ENCODE peak calls at places on chromosomes 13 and 19, in four cellular contexts. One of them, this sample, is unnamed.

GRCh38 chr13:107650081-107650701 is 565.1 kb downstream of the LIG4 start:
- DNase-seq in naive thymus-derived CD4-positive, alpha-beta T cell: no peak
- DNase-seq in heart left ventricle: peak
- DNase-seq in stomach: peak
- DNase-seq in this sample: peak

GRCh38 chr13:112889351-112890290 is 79.4 kb upstream of the MCF2L start:
- DNase-seq in naive thymus-derived CD4-positive, alpha-beta T cell: no peak
- DNase-seq in heart left ventricle: no peak
- DNase-seq in stomach: no peak
- DNase-seq in this sample: no peak

GRCh38 chr13:100511422-100511821 is 77.2 kb downstream of the GGACT start:
- DNase-seq in naive thymus-derived CD4-positive, alpha-beta T cell: no peak
- DNase-seq in heart left ventricle: no peak
- DNase-seq in stomach: no peak
- DNase-seq in this sample: no peak

GRCh38 chr13:57353831-57354230 is 186.8 kb downstream of the PRR20E start:
- DNase-seq in naive thymus-derived CD4-positive, alpha-beta T cell: no peak
- DNase-seq in heart left ventricle: no peak
- DNase-seq in stomach: no peak
- DNase-seq in this sample: no peak

GRCh38 chr13:43787998-43788397 is 1.2 kb upstream of the ENOX1 start:
- DNase-seq in naive thymus-derived CD4-positive, alpha-beta T cell: no peak
- DNase-seq in heart left ventricle: no peak
- DNase-seq in stomach: no peak
- DNase-seq in this sample: no peak

GRCh38 chr19:35592226-35592625 is 6.3 kb downstream of the PMIS2 start:
- DNase-seq in naive thymus-derived CD4-positive, alpha-beta T cell: no peak
- DNase-seq in heart left ventricle: no peak
- DNase-seq in stomach: peak
- DNase-seq in this sample: no peak

GRCh38 chr19:39155741-39156140 is 30.2 kb downstream of the PAK4 start:
- DNase-seq in naive thymus-derived CD4-positive, alpha-beta T cell: no peak
- DNase-seq in heart left ventricle: no peak
- DNase-seq in stomach: no peak
- DNase-seq in this sample: no peak

GRCh38 chr19:29887498-29887897 is 54.5 kb upstream of the URI1 start:
- DNase-seq in naive thymus-derived CD4-positive, alpha-beta T cell: no peak
- DNase-seq in heart left ventricle: no peak
- DNase-seq in stomach: peak
- DNase-seq in this sample: peak

GRCh38 chr13:22880756-22881701 is 299.8 kb upstream of the SGCG start:
- DNase-seq in naive thymus-derived CD4-positive, alpha-beta T cell: no peak
- DNase-seq in heart left ventricle: no peak
- DNase-seq in stomach: no peak
- DNase-seq in this sample: no peak

GRCh38 chr13:95716231-95716630 is 39.3 kb downstream of the DNAJC3 start:
- DNase-seq in naive thymus-derived CD4-positive, alpha-beta T cell: no peak
- DNase-seq in heart left ventricle: no peak
- DNase-seq in stomach: no peak
- DNase-seq in this sample: no peak

GRCh38 chr19:51660975-51661600 is 14.5 kb upstream of the SIGLEC14 start:
- DNase-seq in naive thymus-derived CD4-positive, alpha-beta T cell: peak
- DNase-seq in heart left ventricle: peak
- DNase-seq in stomach: peak
- DNase-seq in this sample: peak

GRCh38 chr13:91398413-91399188 is at the start of gene GPC5:
- DNase-seq in naive thymus-derived CD4-positive, alpha-beta T cell: peak
- DNase-seq in heart left ventricle: peak
- DNase-seq in stomach: peak
- DNase-seq in this sample: peak
- H3K4me3 ChIP-seq in naive thymus-derived CD4-positive, alpha-beta T cell: peak
- H3K4me3 ChIP-seq in heart left ventricle: peak
- H3K4me3 ChIP-seq in stomach: peak
- H3K4me3 ChIP-seq in this sample: peak

GRCh38 chr19:6744381-6745288 is 5.2 kb downstream of the TRIP10 start:
- DNase-seq in naive thymus-derived CD4-positive, alpha-beta T cell: no peak
- DNase-seq in heart left ventricle: peak
- DNase-seq in stomach: peak
- DNase-seq in this sample: peak

GRCh38 chr19:6740589-6741348 is 1.3 kb downstream of the TRIP10 start:
- DNase-seq in naive thymus-derived CD4-positive, alpha-beta T cell: no peak
- DNase-seq in heart left ventricle: peak
- DNase-seq in stomach: peak
- DNase-seq in this sample: peak

GRCh38 chr19:6745965-6746364 is 6.5 kb downstream of the TRIP10 start:
- DNase-seq in naive thymus-derived CD4-positive, alpha-beta T cell: no peak
- DNase-seq in heart left ventricle: no peak
- DNase-seq in stomach: no peak
- DNase-seq in this sample: no peak

GRCh38 chr19:6743071-6743470 is 3.6 kb downstream of the TRIP10 start:
- DNase-seq in naive thymus-derived CD4-positive, alpha-beta T cell: no peak
- DNase-seq in heart left ventricle: no peak
- DNase-seq in stomach: no peak
- DNase-seq in this sample: no peak

GRCh38 chr19:6743714-6744380 is 4.4 kb downstream of the TRIP10 start:
- DNase-seq in naive thymus-derived CD4-positive, alpha-beta T cell: no peak
- DNase-seq in heart left ventricle: no peak
- DNase-seq in stomach: no peak
- DNase-seq in this sample: no peak
- H3K4me3 ChIP-seq in naive thymus-derived CD4-positive, alpha-beta T cell: no peak
- H3K4me3 ChIP-seq in heart left ventricle: no peak
- H3K4me3 ChIP-seq in stomach: peak
- H3K4me3 ChIP-seq in this sample: no peak

GRCh38 chr19:41322451-41322850 is 12.5 kb downstream of the CCDC97 start:
- DNase-seq in naive thymus-derived CD4-positive, alpha-beta T cell: no peak
- DNase-seq in heart left ventricle: no peak
- DNase-seq in stomach: no peak
- DNase-seq in this sample: no peak
- H3K4me3 ChIP-seq in naive thymus-derived CD4-positive, alpha-beta T cell: no peak
- H3K4me3 ChIP-seq in heart left ventricle: no peak
- H3K4me3 ChIP-seq in stomach: no peak
- H3K4me3 ChIP-seq in this sample: no peak

GRCh38 chr19:12838182-12838890 is at the start of gene MAST1:
- DNase-seq in naive thymus-derived CD4-positive, alpha-beta T cell: peak
- DNase-seq in heart left ventricle: no peak
- DNase-seq in stomach: peak
- DNase-seq in this sample: no peak
- H3K4me3 ChIP-seq in naive thymus-derived CD4-positive, alpha-beta T cell: no peak
- H3K4me3 ChIP-seq in heart left ventricle: peak
- H3K4me3 ChIP-seq in stomach: peak
- H3K4me3 ChIP-seq in this sample: no peak

GRCh38 chr13:60511637-60512036 is 114.6 kb downstream of the TDRD3 start:
- DNase-seq in naive thymus-derived CD4-positive, alpha-beta T cell: no peak
- DNase-seq in heart left ventricle: no peak
- DNase-seq in stomach: no peak
- DNase-seq in this sample: no peak

GRCh38 chr13:60509601-60510386 is 112.8 kb downstream of the TDRD3 start:
- DNase-seq in naive thymus-derived CD4-positive, alpha-beta T cell: no peak
- DNase-seq in heart left ventricle: no peak
- DNase-seq in stomach: no peak
- DNase-seq in this sample: no peak

GRCh38 chr13:60519496-60519895 is 122.5 kb downstream of the TDRD3 start:
- DNase-seq in naive thymus-derived CD4-positive, alpha-beta T cell: no peak
- DNase-seq in heart left ventricle: no peak
- DNase-seq in stomach: no peak
- DNase-seq in this sample: no peak

DNA sequence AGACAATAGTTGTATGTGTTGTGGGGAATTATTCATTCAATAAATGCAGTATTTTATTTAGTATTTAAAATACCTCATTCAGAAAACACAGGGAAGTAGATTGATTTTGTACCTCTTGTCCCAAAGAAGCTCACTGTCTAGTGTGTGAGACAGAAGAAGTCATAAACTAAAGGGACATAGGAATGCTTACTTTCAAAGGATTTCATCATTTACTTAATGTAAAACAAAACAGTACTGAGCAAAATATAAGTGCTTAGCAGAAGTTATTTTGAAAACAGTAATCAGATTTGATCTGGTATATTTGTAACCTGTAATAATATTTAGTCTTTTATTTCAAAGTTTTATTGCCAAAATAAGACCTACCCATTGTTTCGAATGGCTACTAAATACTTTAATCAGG is 117.9 kb downstream of the TDRD3 start:
- DNase-seq in naive thymus-derived CD4-positive, alpha-beta T cell: no peak
- DNase-seq in heart left ventricle: no peak
- DNase-seq in stomach: no peak
- DNase-seq in this sample: no peak
- H3K4me3 ChIP-seq in naive thymus-derived CD4-positive, alpha-beta T cell: no peak
- H3K4me3 ChIP-seq in heart left ventricle: no peak
- H3K4me3 ChIP-seq in stomach: no peak
- H3K4me3 ChIP-seq in this sample: no peak

DNA sequence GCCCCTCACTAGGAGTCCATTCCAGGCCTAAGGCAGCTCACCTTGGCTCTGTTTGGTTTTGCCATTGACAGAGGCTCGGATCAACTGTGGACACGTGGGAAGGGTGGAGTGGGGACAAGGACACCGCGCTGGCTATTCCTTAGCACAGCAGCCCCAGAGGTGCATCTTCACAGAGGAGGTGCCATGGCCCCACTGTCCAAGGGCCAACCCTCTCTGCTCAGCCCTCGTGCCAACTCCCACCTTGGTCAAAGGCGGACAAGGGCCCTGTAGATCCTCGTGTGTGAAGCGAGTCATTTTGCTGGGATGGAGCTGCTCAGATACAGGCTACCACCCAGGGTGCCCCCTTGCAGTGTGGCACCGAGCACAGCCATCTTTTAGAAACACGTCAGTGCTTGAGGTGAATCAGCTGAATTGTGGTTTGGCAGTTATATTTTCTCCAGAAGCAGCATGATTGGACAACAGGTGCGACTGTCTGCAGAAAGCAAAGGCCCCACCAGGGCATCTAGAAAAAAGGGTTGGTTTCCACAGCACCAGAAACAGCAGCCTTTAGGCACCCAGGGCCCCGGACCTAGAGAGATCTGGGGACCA is 192.1 kb upstream of the GPR12 start:
- DNase-seq in naive thymus-derived CD4-positive, alpha-beta T cell: no peak
- DNase-seq in heart left ventricle: no peak
- DNase-seq in stomach: no peak
- DNase-seq in this sample: no peak
- H3K4me3 ChIP-seq in naive thymus-derived CD4-positive, alpha-beta T cell: no peak
- H3K4me3 ChIP-seq in heart left ventricle: no peak
- H3K4me3 ChIP-seq in stomach: no peak
- H3K4me3 ChIP-seq in this sample: no peak

GRCh38 chr13:19181621-19182485 is at the start of gene TUBA3C:
- DNase-seq in naive thymus-derived CD4-positive, alpha-beta T cell: no peak
- DNase-seq in heart left ventricle: no peak
- DNase-seq in stomach: peak
- DNase-seq in this sample: no peak

GRCh38 chr13:19178901-19179593 is 2.6 kb downstream of the TUBA3C start:
- DNase-seq in naive thymus-derived CD4-positive, alpha-beta T cell: no peak
- DNase-seq in heart left ventricle: no peak
- DNase-seq in stomach: peak
- DNase-seq in this sample: no peak

GRCh38 chr13:19179916-19180315 is 1.7 kb downstream of the TUBA3C start:
- DNase-seq in naive thymus-derived CD4-positive, alpha-beta T cell: no peak
- DNase-seq in heart left ventricle: no peak
- DNase-seq in stomach: peak
- DNase-seq in this sample: no peak

GRCh38 chr13:19182536-19182935 is 912 bp upstream of the TUBA3C start:
- DNase-seq in naive thymus-derived CD4-positive, alpha-beta T cell: no peak
- DNase-seq in heart left ventricle: no peak
- DNase-seq in stomach: peak
- DNase-seq in this sample: no peak

GRCh38 chr13:19181021-19181620 is 503 bp downstream of the TUBA3C start:
- DNase-seq in naive thymus-derived CD4-positive, alpha-beta T cell: no peak
- DNase-seq in heart left ventricle: no peak
- DNase-seq in stomach: peak
- DNase-seq in this sample: no peak
- H3K4me3 ChIP-seq in naive thymus-derived CD4-positive, alpha-beta T cell: no peak
- H3K4me3 ChIP-seq in heart left ventricle: no peak
- H3K4me3 ChIP-seq in stomach: no peak
- H3K4me3 ChIP-seq in this sample: no peak

DNA sequence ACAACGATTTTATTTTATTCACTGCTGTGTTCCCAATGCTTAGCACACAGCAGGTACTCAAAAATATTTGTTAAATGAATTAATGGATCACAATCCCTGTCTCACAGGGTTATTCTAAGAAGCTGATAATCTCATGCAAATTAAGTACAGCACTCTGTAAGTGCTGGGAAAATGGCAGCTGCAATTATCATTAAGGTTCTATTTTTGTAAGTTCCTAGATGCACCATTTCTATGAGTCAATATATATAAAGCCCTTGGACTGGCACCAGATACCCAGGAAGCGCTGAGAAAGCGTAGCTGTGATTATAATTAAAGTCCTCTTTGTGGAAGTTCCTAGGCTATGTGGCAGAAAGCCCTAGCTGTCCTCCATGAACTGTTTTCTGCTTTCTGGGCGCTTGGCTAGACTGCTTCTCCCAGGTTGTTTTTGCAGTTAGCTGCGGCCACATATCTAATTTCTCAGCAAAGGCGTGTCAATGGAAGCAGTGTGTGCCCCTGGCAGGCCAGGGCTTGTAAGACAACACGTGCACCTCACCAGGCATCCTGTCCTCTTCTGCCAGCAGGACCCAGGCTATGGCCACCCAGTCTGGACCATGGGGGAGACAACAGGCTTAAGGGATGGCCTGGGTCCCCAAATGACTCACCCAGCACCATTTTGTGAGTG is 5.2 kb upstream of the SRRM5 start:
- DNase-seq in naive thymus-derived CD4-positive, alpha-beta T cell: no peak
- DNase-seq in heart left ventricle: no peak
- DNase-seq in stomach: no peak
- DNase-seq in this sample: no peak
- H3K4me3 ChIP-seq in naive thymus-derived CD4-positive, alpha-beta T cell: no peak
- H3K4me3 ChIP-seq in heart left ventricle: no peak
- H3K4me3 ChIP-seq in stomach: no peak
- H3K4me3 ChIP-seq in this sample: no peak

DNA sequence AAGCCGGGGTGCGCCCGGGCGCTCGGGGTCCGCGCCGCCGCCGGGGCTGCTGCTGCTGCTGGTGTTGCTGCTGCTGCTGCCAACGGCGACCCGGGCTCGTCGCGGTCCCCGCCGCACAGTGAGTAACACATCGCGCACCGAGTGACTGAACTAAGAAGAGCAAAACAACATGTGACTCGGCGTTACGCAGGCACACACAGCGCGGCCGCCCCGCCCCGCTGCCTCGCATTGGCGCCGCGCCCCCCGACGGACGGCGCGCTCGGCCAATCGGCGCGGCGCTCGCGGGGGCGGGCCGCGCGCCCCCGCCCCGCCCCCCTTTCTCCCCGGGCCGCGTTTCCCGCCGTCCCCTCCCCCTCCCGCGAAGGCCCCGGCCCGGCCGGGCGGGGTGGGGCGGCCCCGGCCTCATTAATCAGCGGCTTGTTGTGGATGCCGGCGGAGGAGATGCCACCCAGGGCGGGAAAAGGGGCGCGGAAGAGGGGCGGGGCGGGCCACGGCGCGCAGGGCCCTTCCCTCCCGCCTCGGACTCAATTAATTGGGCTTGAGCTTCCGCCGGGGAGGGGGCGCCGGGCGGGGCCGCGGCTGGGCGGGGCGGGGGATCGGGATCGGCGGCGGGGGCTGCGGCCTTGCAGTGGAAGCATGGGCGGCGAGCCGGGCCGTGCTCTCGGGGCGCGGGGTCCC is at the start of gene IRS2:
- DNase-seq in naive thymus-derived CD4-positive, alpha-beta T cell: peak
- DNase-seq in heart left ventricle: peak
- DNase-seq in stomach: peak
- DNase-seq in this sample: peak
- H3K4me3 ChIP-seq in naive thymus-derived CD4-positive, alpha-beta T cell: peak
- H3K4me3 ChIP-seq in heart left ventricle: peak
- H3K4me3 ChIP-seq in stomach: peak
- H3K4me3 ChIP-seq in this sample: peak

This sample was measured in ovary.